ENCODE peak calls at places on chromosomes 2 and 18, in eight cellular contexts. O is kidney, N is AG10803, U is endothelial cell, C is GM10248, G is foreskin fibroblast, D is breast epithelium, X is progenitor cell of endocrine pancreas. I is an unnamed sample.

GRCh38 chr18:49206717-49207116 is 253.7 kb downstream of the DYM start:
- DNase-seq in O (no peak), N (peak; percentile 21), U (no peak), C (no peak), G (no peak), D (no peak), X (no peak), I (no peak)

GRCh38 chr18:7273301-7273911 is 42.5 kb downstream of the LRRC30 start:
- DNase-seq in O (peak; percentile 91), N (peak; percentile 55), U (peak; percentile 26), C (no peak), G (peak; percentile 81), D (no peak), X (no peak), I (no peak)

GRCh38 chr2:176105727-176106635 is 1.1 kb upstream of the HOXD11 start:
- DNase-seq in O (peak; percentile 61), N (no peak), U (no peak), C (no peak), G (no peak), D (peak; percentile 31), X (no peak), I (no peak)

GRCh38 chr2:76558157-76558556 is 847.4 kb upstream of the GCFC2 start:
- DNase-seq in O (no peak), N (no peak), U (no peak), C (no peak), G (no peak), D (no peak), X (no peak), I (no peak)

GRCh38 chr2:159939946-159940345 is 122.5 kb downstream of the PLA2R1 start:
- DNase-seq in O (no peak), N (peak; percentile 26), U (no peak), C (peak; percentile 65), G (no peak), D (no peak), X (no peak), I (no peak)

GRCh38 chr18:9808190-9808529 is 77.6 kb upstream of the TXNDC2 start:
- DNase-seq in O (no peak), N (no peak), U (no peak), C (no peak), G (no peak), D (no peak), X (no peak), I (no peak)

GRCh38 chr2:228063558-228063957 is 117.9 kb downstream of the SPHKAP start:
- DNase-seq in O (no peak), N (peak; percentile 1), U (no peak), C (no peak), G (no peak), D (no peak), X (no peak), I (no peak)

GRCh38 chr2:126444511-126444910 is 211.4 kb upstream of the GYPC start:
- DNase-seq in O (no peak), N (no peak), U (no peak), C (no peak), G (no peak), D (no peak), X (no peak), I (no peak)

GRCh38 chr2:112962308-112963175 is 15.3 kb upstream of the IL36G start:
- DNase-seq in O (no peak), N (no peak), U (no peak), C (no peak), G (no peak), D (no peak), X (no peak), I (no peak)

GRCh38 chr2:29322011-29322410 is 206.8 kb downstream of the CLIP4 start:
- DNase-seq in O (no peak), N (peak; percentile 22), U (no peak), C (no peak), G (peak; percentile 7), D (no peak), X (no peak), I (no peak)

GRCh38 chr2:207836526-207837133 is 66.9 kb upstream of the FZD5 start:
- DNase-seq in O (no peak), N (peak; percentile 45), U (no peak), C (no peak), G (no peak), D (no peak), X (no peak), I (no peak)

GRCh38 chr2:222523783-222524544 is 99.6 kb downstream of the SGPP2 start:
- DNase-seq in O (no peak), N (no peak), U (no peak), C (no peak), G (no peak), D (no peak), X (no peak), I (no peak)

GRCh38 chr2:222521099-222521498 is 96.8 kb downstream of the SGPP2 start:
- DNase-seq in O (no peak), N (no peak), U (no peak), C (no peak), G (no peak), D (no peak), X (no peak), I (no peak)

GRCh38 chr2:222526480-222527277 is 102.3 kb downstream of the SGPP2 start:
- DNase-seq in O (no peak), N (no peak), U (no peak), C (no peak), G (no peak), D (no peak), X (no peak), I (no peak)

DNA sequence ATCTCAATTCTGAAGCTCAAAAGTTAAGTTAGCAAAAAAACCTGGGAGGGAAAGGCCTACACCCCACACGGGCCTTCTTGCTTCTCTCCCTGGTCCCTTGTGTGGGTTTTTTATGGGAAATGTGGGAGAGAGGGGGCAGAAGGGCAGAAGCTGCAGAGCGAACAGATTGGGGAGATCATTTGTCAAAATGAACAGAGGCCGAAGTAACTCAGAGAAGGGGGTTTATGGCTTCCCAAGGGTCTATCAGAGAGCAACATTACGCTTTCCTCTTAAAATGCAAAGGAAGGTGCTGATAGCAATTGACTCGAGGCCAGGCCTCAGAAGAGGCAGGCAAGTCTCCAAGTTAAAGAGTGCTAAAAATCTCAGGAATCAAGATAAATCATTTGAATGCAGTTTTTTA is 101.4 kb downstream of the SGPP2 start:
- DNase-seq in O (no peak), N (no peak), U (no peak), C (no peak), G (no peak), D (no peak), X (no peak), I (no peak)
- TF ChIP-seq CTCF in O (no peak), N (no peak), U (no peak), C (no peak), G (no peak), D (no peak), X (no peak), I (no peak)

DNA sequence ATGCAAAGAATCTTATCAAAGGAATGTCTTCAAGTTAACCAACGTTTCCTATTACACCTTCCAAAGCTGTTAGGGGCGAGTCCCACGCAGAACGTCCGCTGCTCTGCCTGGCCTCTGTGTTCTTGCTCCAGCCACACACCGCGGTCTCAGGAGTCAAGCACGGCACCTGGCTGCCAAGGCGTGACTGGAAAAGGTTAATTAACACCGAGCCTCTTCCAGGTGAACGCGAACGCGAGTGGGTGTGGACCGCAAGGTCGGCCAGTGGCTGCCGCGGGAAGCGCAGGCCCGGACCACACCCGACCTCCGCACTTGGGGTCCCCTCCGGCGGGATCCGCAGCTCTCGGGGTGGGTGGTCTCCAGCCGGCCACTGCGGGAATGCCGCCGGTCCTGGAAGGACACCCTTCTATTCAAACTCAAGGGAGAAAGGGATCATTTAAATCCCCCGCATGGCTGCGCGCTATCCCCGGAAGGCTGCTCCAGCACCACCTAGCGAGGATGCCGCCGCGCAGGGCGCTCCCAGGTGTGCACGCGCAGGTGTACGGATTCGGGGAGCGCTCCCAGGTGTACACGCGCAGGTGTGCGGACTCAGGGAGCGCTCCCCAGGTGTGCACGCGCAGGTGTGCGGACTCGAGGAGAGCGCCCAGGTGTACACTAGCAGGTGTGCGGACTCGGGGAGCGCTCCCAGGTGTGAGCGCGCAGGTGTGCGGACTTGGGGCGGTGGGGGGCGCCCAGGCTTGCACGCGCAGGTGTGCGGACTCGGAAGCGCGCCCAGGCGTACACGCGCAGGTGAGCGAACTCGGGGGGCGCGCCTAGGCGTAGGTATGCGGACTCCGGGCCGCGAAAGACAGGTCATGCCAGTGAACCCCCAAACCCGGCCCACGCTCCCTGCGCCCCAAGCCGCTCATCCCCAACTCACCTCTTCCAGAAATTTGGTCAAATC is 662 bp downstream of the CYB5A start:
- DNase-seq in O (peak; percentile 81), N (no peak), U (no peak), C (peak; percentile 21), G (no peak), D (peak; percentile 73), X (peak; percentile 69), I (no peak)
- TF ChIP-seq CTCF in O (peak; percentile 38), N (no peak), U (no peak), C (no peak), G (no peak), D (peak; percentile 19), X (peak; percentile 55), I (no peak)

GRCh38 chr2:139992078-139992477 is 1211.9 kb upstream of the NXPH2 start:
- DNase-seq in O (peak; percentile 35), N (no peak), U (no peak), C (no peak), G (no peak), D (no peak), X (no peak), I (no peak)
- TF ChIP-seq CTCF in O (no peak), N (no peak), U (no peak), C (no peak), G (no peak), D (no peak), X (no peak), I (no peak)

GRCh38 chr2:60337142-60337497 is 216.3 kb downstream of the BCL11A start:
- DNase-seq in O (no peak), N (peak; percentile 9), U (peak; percentile 23), C (no peak), G (no peak), D (no peak), X (no peak), I (no peak)
- TF ChIP-seq CTCF in O (no peak), N (peak; percentile 32), U (no peak), C (no peak), G (no peak), D (no peak), X (no peak), I (no peak)

DNA sequence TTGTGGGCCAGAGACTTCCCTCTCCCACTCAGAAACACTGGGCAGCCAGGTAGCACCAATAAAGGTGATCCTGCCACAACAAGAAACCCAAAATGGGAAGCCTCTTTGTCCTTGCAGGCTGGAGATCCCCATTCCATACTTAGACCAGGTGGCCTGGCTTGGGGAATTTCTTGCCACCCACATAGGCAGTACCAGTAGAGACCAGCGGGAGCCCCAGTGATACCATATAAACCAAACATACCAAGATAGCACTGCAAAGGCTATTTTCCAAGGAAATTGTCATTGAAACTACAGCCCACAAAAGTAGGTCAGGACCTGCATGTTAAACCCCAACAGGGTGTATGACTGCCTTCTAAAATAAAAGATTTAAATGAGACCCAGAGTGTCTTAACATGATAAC is 171.6 kb downstream of the DIS3L2 start:
- DNase-seq in O (no peak), N (no peak), U (no peak), C (no peak), G (no peak), D (no peak), X (no peak), I (no peak)
- TF ChIP-seq CTCF in O (no peak), N (peak; percentile 26), U (peak; percentile 50), C (peak; percentile 8), G (no peak), D (no peak), X (peak; percentile 20), I (no peak)